ENCODE peak calls at places on chromosomes 12 and 14, in nine cellular contexts. Y is stimulated activated CD4-positive, alpha-beta T cell treated with anti-CD3 and anti-CD28 coated beads, Interleukin-15, amount 100 ng/mL, for 1 hour; S is lower leg skin; E is ELF-1; V is HEK293T; I is C1 segment of cervical spinal cord; F is central memory CD4-positive, alpha-beta T cell; T is hepatic stellate cell; K is NCI-H1436 treated with DMSO at 0.1 percent for 48 hours. O is an unnamed sample.

GRCh38 chr14:91396959-91397815 is 20.4 kb downstream of the CCDC88C start:
- DNase-seq in Y (peak; percentile 29), S (no peak), E (no peak), V (no peak), I (no peak), F (peak; percentile 68), T (no peak), K (no peak), O (no peak)

GRCh38 chr12:62849398-62849797 is 85.6 kb downstream of the PPM1H start:
- DNase-seq in Y (no peak), S (no peak), E (no peak), V (no peak), I (no peak), F (no peak), T (no peak), K (no peak), O (no peak)

GRCh38 chr14:25944020-25944419 is 653.8 kb downstream of the NOVA1 start:
- DNase-seq in Y (no peak), S (no peak), E (no peak), V (no peak), I (no peak), F (no peak), T (no peak), K (no peak), O (no peak)

GRCh38 chr14:93120522-93120921 is 4.8 kb upstream of the ITPK1 start:
- DNase-seq in Y (no peak), S (no peak), E (no peak), V (no peak), I (no peak), F (no peak), T (no peak), K (no peak), O (no peak)

GRCh38 chr12:12837025-12837872 is 24.1 kb downstream of the DDX47 start:
- DNase-seq in Y (no peak), S (peak; percentile 35), E (peak; percentile 49), V (peak; percentile 65), I (no peak), F (peak; percentile 39), T (peak; percentile 85), K (no peak), O (peak; percentile 72)

GRCh38 chr12:128365831-128366231 is 98.9 kb downstream of the TMEM132C start:
- DNase-seq in Y (no peak), S (no peak), E (peak; percentile 79), V (no peak), I (peak; percentile 9), F (no peak), T (no peak), K (no peak), O (no peak)

GRCh38 chr14:73576391-73576790 is 7.4 kb downstream of the ACOT2 start:
- DNase-seq in Y (no peak), S (no peak), E (no peak), V (no peak), I (no peak), F (no peak), T (no peak), K (no peak), O (no peak)

GRCh38 chr12:94571556-94571955 is 78.8 kb downstream of the TMCC3 start:
- DNase-seq in Y (no peak), S (no peak), E (peak; percentile 29), V (no peak), I (no peak), F (no peak), T (no peak), K (no peak), O (no peak)

GRCh38 chr14:36852853-36853634 is 191.4 kb downstream of the PAX9 start:
- DNase-seq in Y (no peak), S (no peak), E (no peak), V (no peak), I (no peak), F (no peak), T (no peak), K (no peak), O (no peak)

GRCh38 chr12:98744692-98745091 is 99.6 kb downstream of the APAF1 start:
- DNase-seq in Y (no peak), S (no peak), E (no peak), V (no peak), I (no peak), F (peak; percentile 20), T (no peak), K (no peak), O (no peak)

GRCh38 chr12:101696477-101697196 is 803 bp upstream of the CHPT1 start:
- DNase-seq in Y (no peak), S (peak; percentile 66), E (no peak), V (no peak), I (no peak), F (no peak), T (no peak), K (no peak), O (peak; percentile 64)

GRCh38 chr12:8742501-8742900 is 44.7 kb downstream of the RIMKLB start:
- DNase-seq in Y (no peak), S (no peak), E (no peak), V (no peak), I (no peak), F (no peak), T (peak; percentile 34), K (no peak), O (no peak)

GRCh38 chr12:3252416-3252815 is 175.2 kb downstream of the TSPAN9 start:
- DNase-seq in Y (no peak), S (peak; percentile 81), E (no peak), V (no peak), I (peak; percentile 68), F (no peak), T (no peak), K (no peak), O (peak; percentile 94)

GRCh38 chr12:92107621-92108131 is 38.0 kb downstream of the BTG1 start:
- DNase-seq in Y (no peak), S (no peak), E (peak; percentile 34), V (no peak), I (no peak), F (no peak), T (no peak), K (no peak), O (no peak)

GRCh38 chr14:68951051-68951797 is 27.9 kb downstream of the ACTN1 start:
- DNase-seq in Y (no peak), S (peak; percentile 95), E (no peak), V (no peak), I (no peak), F (no peak), T (peak; percentile 79), K (no peak), O (peak; percentile 97)

GRCh38 chr12:56014205-56014604 is 6.6 kb upstream of the IKZF4 start:
- DNase-seq in Y (no peak), S (no peak), E (no peak), V (no peak), I (no peak), F (no peak), T (no peak), K (no peak), O (no peak)

GRCh38 chr12:99111600-99111999 is 466.5 kb downstream of the APAF1 start:
- DNase-seq in Y (no peak), S (no peak), E (no peak), V (peak; percentile 10), I (no peak), F (no peak), T (no peak), K (peak; percentile 90), O (no peak)

GRCh38 chr14:68109132-68109531 is 289.6 kb downstream of the RAD51B start:
- DNase-seq in Y (no peak), S (no peak), E (no peak), V (no peak), I (no peak), F (no peak), T (no peak), K (no peak), O (no peak)

GRCh38 chr14:63677891-63678379 is 36.3 kb upstream of the WDR89 start:
- DNase-seq in Y (no peak), S (no peak), E (peak; percentile 78), V (peak; percentile 27), I (no peak), F (no peak), T (peak; percentile 38), K (no peak), O (no peak)

O was measured in tibial artery.